ENCODE peak calls at places on chromosome 2, in six cellular contexts. T is IMR-90, P is foreskin fibroblast, X is kidney epithelial cell, H is K562, D is breast epithelium. M is an unnamed sample.

GRCh38 chr2:240832816-240833497 is 12.9 kb upstream of the KIF1A start:
- DNase-seq in T (no peak), P (no peak), X (no peak), H (no peak), D (no peak), M (no peak)

GRCh38 chr2:47259829-47260228 is 104.7 kb upstream of the STPG4 start:
- DNase-seq in T (no peak), P (no peak), X (no peak), H (no peak), D (no peak), M (no peak)

GRCh38 chr2:86487062-86487461 is 45.9 kb downstream of the KDM3A start:
- DNase-seq in T (no peak), P (no peak), X (no peak), H (no peak), D (no peak), M (no peak)

GRCh38 chr2:42261531-42262195 is 92.5 kb downstream of the EML4 start:
- DNase-seq in T (no peak), P (no peak), X (no peak), H (no peak), D (no peak), M (no peak)

GRCh38 chr2:5374736-5375135 is 317.4 kb upstream of the SOX11 start:
- DNase-seq in T (no peak), P (no peak), X (no peak), H (no peak), D (no peak), M (no peak)

GRCh38 chr2:232894746-232895145 is 24.7 kb downstream of the SNORC start:
- DNase-seq in T (no peak), P (no peak), X (no peak), H (no peak), D (no peak), M (no peak)

GRCh38 chr2:144012304-144012703 is 507.6 kb downstream of the ZEB2 start:
- DNase-seq in T (no peak), P (no peak), X (no peak), H (no peak), D (no peak), M (no peak)

GRCh38 chr2:188811522-188811921 is 162.7 kb upstream of the COL3A1 start:
- DNase-seq in T (peak), P (peak), X (no peak), H (no peak), D (no peak), M (no peak)

GRCh38 chr2:3399829-3400228 is 20.3 kb downstream of the TRAPPC12 start:
- DNase-seq in T (no peak), P (peak), X (no peak), H (no peak), D (no peak), M (no peak)

GRCh38 chr2:44997948-44998347 is 11.3 kb downstream of the SIX2 start:
- DNase-seq in T (no peak), P (no peak), X (no peak), H (no peak), D (no peak), M (no peak)

GRCh38 chr2:218860950-218861381 is 1.4 kb downstream of the WNT6 start:
- DNase-seq in T (peak), P (no peak), X (no peak), H (peak), D (peak), M (no peak)

GRCh38 chr2:121633463-121633862 is 15.8 kb downstream of the CLASP1 start:
- DNase-seq in T (no peak), P (no peak), X (no peak), H (no peak), D (no peak), M (no peak)
- TF ChIP-seq CTCF in T (no peak), P (no peak), X (no peak), H (no peak), D (no peak), M (no peak)

GRCh38 chr2:128314026-128314347 is 4.7 kb downstream of the HS6ST1 start:
- DNase-seq in T (no peak), P (no peak), X (no peak), H (no peak), D (peak), M (no peak)
- H3K4me3 ChIP-seq in T (no peak), P (no peak), X (no peak), H (no peak), D (peak), M (no peak)

DNA sequence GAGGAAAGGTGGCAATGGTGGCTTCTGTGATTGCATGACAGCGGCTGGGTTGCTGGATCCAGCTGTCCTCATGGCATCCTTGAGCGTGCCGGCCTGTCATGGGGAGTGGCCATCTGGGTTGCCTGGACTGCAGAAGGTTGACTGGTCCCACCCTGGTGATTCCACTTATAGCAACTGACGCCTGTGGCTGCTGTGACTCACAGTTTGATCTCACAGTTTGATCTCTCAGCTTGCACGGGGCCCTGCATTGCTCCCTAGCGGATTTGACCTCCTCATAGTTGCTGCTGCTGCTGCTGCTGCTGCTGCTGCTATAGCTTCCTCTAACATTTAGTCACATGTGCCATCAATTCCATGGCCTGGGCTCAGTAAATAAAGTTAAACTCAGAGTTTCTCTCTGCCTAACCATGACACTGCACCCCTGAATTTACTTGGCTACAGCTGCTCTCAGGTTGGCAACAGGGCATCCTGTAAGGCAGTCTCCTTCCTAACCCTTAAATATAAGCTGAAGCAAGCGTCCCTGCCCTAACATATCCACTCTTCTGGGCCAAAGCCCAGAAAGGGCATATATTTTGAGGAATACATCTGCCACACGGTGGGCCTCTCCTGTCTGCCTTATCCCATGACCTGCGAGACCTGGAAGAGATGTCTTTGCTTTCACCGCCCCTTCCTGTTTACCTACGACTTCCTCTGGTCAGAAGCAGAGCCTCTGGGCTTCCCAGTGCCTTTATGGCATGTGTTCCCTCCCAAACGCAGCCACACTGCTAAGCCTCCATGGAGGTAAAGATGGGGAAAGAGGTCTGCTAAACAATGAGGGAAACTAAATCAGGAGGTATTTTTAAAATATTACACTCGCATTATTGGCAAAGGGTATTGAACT is 37.8 kb upstream of the CCDC150 start:
- DNase-seq in T (peak), P (peak), X (peak), H (peak), D (no peak), M (peak)
- TF ChIP-seq CTCF in T (no peak), P (no peak), X (no peak), H (no peak), D (no peak), M (peak)

GRCh38 chr2:1744446-1745170 is at the start of gene PXDN:
- DNase-seq in T (peak), P (peak), X (no peak), H (no peak), D (no peak), M (no peak)

GRCh38 chr2:1742680-1743395 is 1.5 kb downstream of the PXDN start:
- DNase-seq in T (peak), P (peak), X (no peak), H (no peak), D (peak), M (no peak)

GRCh38 chr2:1743396-1744150 is 742 bp downstream of the PXDN start:
- DNase-seq in T (peak), P (peak), X (no peak), H (no peak), D (no peak), M (no peak)

GRCh38 chr2:1745171-1746023 is 1.1 kb upstream of the PXDN start:
- DNase-seq in T (no peak), P (no peak), X (no peak), H (no peak), D (peak), M (no peak)

DNA sequence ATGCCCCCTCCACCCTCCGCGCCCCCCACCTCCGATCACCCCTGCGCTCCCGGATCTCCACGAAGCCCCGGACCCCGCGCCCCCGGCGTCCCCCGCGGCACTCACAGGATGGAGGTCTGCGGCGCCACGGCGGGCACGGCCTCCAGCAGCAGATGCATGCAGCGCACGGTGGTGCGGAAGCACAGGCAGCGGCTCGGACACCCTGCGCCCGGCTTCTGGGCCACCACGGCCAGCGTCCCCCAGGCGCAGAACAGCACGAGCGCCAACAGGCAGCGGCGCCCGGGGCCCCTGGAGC is 217 bp downstream of the PXDN start:
- DNase-seq in T (no peak), P (no peak), X (no peak), H (no peak), D (no peak), M (no peak)
- H3K4me3 ChIP-seq in T (peak), P (peak), X (peak), H (no peak), D (peak), M (peak)

DNA sequence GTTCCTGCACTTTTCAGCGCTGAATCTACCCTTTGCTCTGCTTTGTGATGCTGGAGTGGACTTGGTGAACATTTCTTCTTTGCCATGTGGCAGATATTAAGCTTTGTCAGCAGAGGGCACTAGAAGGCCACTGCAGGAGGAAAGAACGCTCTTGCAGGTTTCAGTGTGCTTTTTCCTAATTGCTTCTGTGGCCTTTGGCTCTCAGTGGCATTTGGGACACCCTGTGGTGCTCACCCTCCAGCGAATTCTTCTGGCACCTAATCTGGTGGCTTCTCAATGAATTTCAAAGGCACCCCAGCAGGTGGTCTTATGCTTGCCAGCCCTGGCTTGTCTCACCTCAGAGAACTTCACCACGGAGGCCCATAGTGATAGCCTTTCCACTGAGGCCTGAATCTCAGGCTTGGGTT is 146.7 kb downstream of the MYO3B start:
- DNase-seq in T (peak), P (peak), X (no peak), H (peak), D (no peak), M (no peak)
- TF ChIP-seq CTCF in T (peak), P (peak), X (peak), H (peak), D (no peak), M (peak)

DNA sequence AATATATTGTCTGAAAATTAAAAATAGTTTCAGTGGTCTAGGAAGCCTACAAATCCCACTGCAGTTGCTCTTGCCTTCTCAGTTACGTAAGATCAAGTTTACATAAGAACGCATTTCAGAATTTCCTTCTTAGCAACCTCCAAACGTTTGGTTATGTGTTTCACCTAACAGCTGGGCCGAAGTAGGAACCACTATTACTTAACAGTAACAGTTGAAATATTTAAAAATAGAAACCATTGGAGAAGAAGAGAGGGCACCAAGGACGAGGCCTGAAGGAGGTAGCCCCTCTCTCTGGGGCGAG is 177.8 kb downstream of the HDAC4 start:
- DNase-seq in T (peak), P (no peak), X (no peak), H (no peak), D (no peak), M (no peak)
- H3K4me3 ChIP-seq in T (no peak), P (no peak), X (no peak), H (no peak), D (no peak), M (no peak)

M was measured in AG04449.